ENCODE peak calls at places on chromosomes 12 and 14, in four cellular contexts. H, T, C and Y are unnamed samples.

GRCh38 chr14:37063467-37064240 is 108.8 kb downstream of the SLC25A21 start:
- DNase-seq in C (no peak), T (no peak), H (no peak), Y (no peak)

GRCh38 chr12:114396153-114396868 is 9.6 kb downstream of the TBX5 start:
- DNase-seq in T (peak), H (peak), C (no peak), Y (peak)

GRCh38 chr14:90294872-90295271 is 36.9 kb downstream of the NRDE2 start:
- DNase-seq in H (no peak), T (no peak), C (no peak), Y (no peak)

GRCh38 chr12:72234871-72235270 is 37.3 kb upstream of the TRHDE start:
- DNase-seq in T (peak), H (no peak), C (no peak), Y (no peak)

GRCh38 chr14:50600849-50601248 is 40.9 kb downstream of the ATL1 start:
- DNase-seq in H (no peak), C (no peak), T (no peak), Y (no peak)

GRCh38 chr12:14601692-14602091 is 34.0 kb upstream of the PLBD1 start:
- DNase-seq in T (no peak), C (no peak), H (no peak), Y (no peak)

GRCh38 chr14:64645220-64645891 is 58.9 kb upstream of the PLEKHG3 start:
- DNase-seq in H (peak), T (peak), C (no peak), Y (peak)

GRCh38 chr12:52211716-52212585 is 20.1 kb upstream of the KRT80 start:
- DNase-seq in H (no peak), C (no peak), T (no peak), Y (peak)

GRCh38 chr12:105773501-105773900 is 365.3 kb downstream of the NUAK1 start:
- DNase-seq in H (no peak), T (no peak), C (no peak), Y (no peak)

GRCh38 chr12:95017482-95017881 is 14.0 kb upstream of the NDUFA12 start:
- DNase-seq in T (no peak), C (no peak), H (no peak), Y (no peak)

GRCh38 chr14:73227812-73228781 is 9.2 kb upstream of the PAPLN start:
- DNase-seq in H (peak), T (peak), C (no peak), Y (peak)

GRCh38 chr12:45216297-45216982 is 545 bp downstream of the ANO6 start:
- DNase-seq in C (peak), T (peak), H (peak), Y (peak)